ENCODE peak calls at places on chromosomes 5 and 9, in ten cellular contexts. G is mammary epithelial cell, Y is RWPE1, L is stomach, W is esophagus squamous epithelium, M is HFFc6, F is H9, A is body of pancreas, R is testis, X is A549. V is an unnamed sample.

GRCh38 chr5:35675392-35675791 is 57.7 kb downstream of the SPEF2 start:
- DNase-seq in G (no peak), Y (no peak), L (no peak), W (no peak), M (no peak), F (peak), A (no peak), R (peak), X (no peak), V (no peak)

GRCh38 chr9:6467006-6467625 is 54.1 kb downstream of the UHRF2 start:
- DNase-seq in G (peak), Y (no peak), L (no peak), W (no peak), M (no peak), F (no peak), A (no peak), R (no peak), X (no peak), V (no peak)

GRCh38 chr5:69032009-69032408 is 61.8 kb upstream of the SLC30A5 start:
- DNase-seq in G (no peak), Y (no peak), L (no peak), W (no peak), M (no peak), F (no peak), A (no peak), R (no peak), X (peak), V (no peak)

GRCh38 chr9:38328765-38329164 is 63.7 kb upstream of the ALDH1B1 start:
- DNase-seq in G (no peak), Y (no peak), L (no peak), W (no peak), M (no peak), F (no peak), A (no peak), R (no peak), X (no peak), V (no peak)

GRCh38 chr5:81657386-81657785 is 93.5 kb downstream of the SSBP2 start:
- DNase-seq in G (peak), Y (peak), L (no peak), W (no peak), M (no peak), F (no peak), A (no peak), R (no peak), X (no peak), V (no peak)

GRCh38 chr5:113123563-113123962 is 147.0 kb downstream of the DCP2 start:
- DNase-seq in G (no peak), Y (no peak), L (no peak), W (no peak), M (no peak), F (peak), A (no peak), R (no peak), X (peak), V (no peak)

GRCh38 chr9:106532616-106533015 is 330.4 kb upstream of the ZNF462 start:
- DNase-seq in G (no peak), Y (no peak), L (no peak), W (no peak), M (no peak), F (peak), A (no peak), R (no peak), X (no peak), V (no peak)

GRCh38 chr9:134433909-134434895 is 107.9 kb downstream of the RXRA start:
- DNase-seq in G (no peak), Y (no peak), L (no peak), W (no peak), M (no peak), F (no peak), A (no peak), R (no peak), X (no peak), V (no peak)

GRCh38 chr9:87910821-87911220 is 6.9 kb upstream of the SPATA31C1 start:
- DNase-seq in G (no peak), Y (no peak), L (no peak), W (no peak), M (no peak), F (no peak), A (no peak), R (no peak), X (no peak), V (no peak)

GRCh38 chr5:67047180-67047579 is 149.4 kb downstream of the CD180 start:
- DNase-seq in G (no peak), Y (no peak), L (peak), W (no peak), M (no peak), F (no peak), A (no peak), R (peak), X (no peak), V (no peak)

GRCh38 chr5:53067641-53068040 is 41.9 kb downstream of the MOCS2 start:
- DNase-seq in G (peak), Y (no peak), L (no peak), W (no peak), M (no peak), F (no peak), A (no peak), R (no peak), X (no peak), V (no peak)

GRCh38 chr9:36101916-36102741 is 34.4 kb upstream of the GLIPR2 start:
- DNase-seq in G (peak), Y (peak), L (no peak), W (no peak), M (peak), F (no peak), A (peak), R (no peak), X (peak), V (no peak)

GRCh38 chr9:20417695-20418094 is 204.6 kb downstream of the MLLT3 start:
- DNase-seq in G (no peak), Y (no peak), L (no peak), W (no peak), M (no peak), F (no peak), A (no peak), R (no peak), X (no peak), V (no peak)

GRCh38 chr9:79254900-79255651 is 316.7 kb upstream of the TLE4 start:
- DNase-seq in G (no peak), Y (no peak), L (no peak), W (no peak), M (no peak), F (peak), A (no peak), R (no peak), X (peak), V (no peak)

GRCh38 chr5:4229866-4230265 is 634.2 kb downstream of the IRX1 start:
- DNase-seq in G (no peak), Y (no peak), L (no peak), W (no peak), M (no peak), F (no peak), A (no peak), R (no peak), X (no peak), V (no peak)

GRCh38 chr5:97224112-97224750 is 41.2 kb upstream of the RIOK2 start:
- DNase-seq in G (no peak), Y (no peak), L (no peak), W (no peak), M (peak), F (no peak), A (peak), R (no peak), X (peak), V (no peak)

GRCh38 chr5:112929336-112930081 is 7.5 kb upstream of the REEP5 start:
- DNase-seq in G (peak), Y (no peak), L (no peak), W (no peak), M (no peak), F (no peak), A (no peak), R (no peak), X (no peak), V (no peak)

GRCh38 chr5:118919016-118919415 is 69.3 kb downstream of the DTWD2 start:
- DNase-seq in G (no peak), Y (no peak), L (no peak), W (no peak), M (no peak), F (no peak), A (no peak), R (no peak), X (no peak), V (no peak)

GRCh38 chr9:127884427-127884911 is 7.0 kb upstream of the AK1 start:
- DNase-seq in G (no peak), Y (no peak), L (peak), W (no peak), M (no peak), F (no peak), A (peak), R (peak), X (no peak), V (no peak)

GRCh38 chr5:376951-377325 is 55.4 kb downstream of the AHRR start:
- DNase-seq in G (no peak), Y (no peak), L (no peak), W (no peak), M (no peak), F (no peak), A (no peak), R (peak), X (no peak), V (no peak)

GRCh38 chr5:132466453-132467291 is 23.9 kb downstream of the IRF1 start:
- DNase-seq in G (peak), Y (peak), L (peak), W (no peak), M (no peak), F (no peak), A (peak), R (no peak), X (no peak), V (no peak)

GRCh38 chr5:81767938-81768337 is 17.0 kb upstream of the SSBP2 start:
- DNase-seq in G (no peak), Y (no peak), L (no peak), W (no peak), M (no peak), F (no peak), A (no peak), R (no peak), X (no peak), V (no peak)

GRCh38 chr9:79824265-79824664 is 252.5 kb downstream of the TLE4 start:
- DNase-seq in G (no peak), Y (no peak), L (no peak), W (no peak), M (no peak), F (no peak), A (no peak), R (no peak), X (no peak), V (no peak)

GRCh38 chr5:177364159-177364962 is 6.6 kb downstream of the RGS14 start:
- DNase-seq in G (no peak), Y (no peak), L (no peak), W (no peak), M (no peak), F (no peak), A (no peak), R (no peak), X (no peak), V (no peak)

GRCh38 chr9:114282926-114283325 is 40.0 kb upstream of the ORM1 start:
- DNase-seq in G (peak), Y (peak), L (no peak), W (no peak), M (peak), F (peak), A (no peak), R (no peak), X (peak), V (no peak)

DNA sequence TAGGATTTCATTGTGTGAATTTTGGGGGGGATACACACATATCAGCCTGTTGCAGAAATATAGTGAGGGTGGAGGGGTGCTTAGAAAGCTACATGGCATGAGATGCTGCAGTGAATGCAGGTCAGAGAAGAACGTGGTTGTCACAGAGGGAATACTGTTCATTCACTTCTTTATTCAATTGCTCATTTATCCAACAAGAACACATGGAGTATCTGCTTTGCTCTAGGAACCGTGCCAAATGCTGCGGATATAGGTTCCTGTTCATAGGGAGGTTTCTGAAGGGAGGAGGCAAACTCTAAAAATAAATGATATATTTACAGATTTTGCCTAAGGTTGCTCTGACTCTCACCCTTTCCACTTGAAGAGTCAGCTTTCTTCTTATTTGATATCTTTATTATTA is 444.3 kb upstream of the CLINT1 start:
- DNase-seq in G (no peak), Y (no peak), L (no peak), W (no peak), M (no peak), F (no peak), A (no peak), R (no peak), X (no peak), V (no peak)
- TF ChIP-seq CTCF in G (no peak), Y (no peak), L (no peak), W (no peak), M (no peak), F (no peak), A (no peak), R (no peak), X (no peak), V (no peak)

GRCh38 chr5:171801839-171802238 is 16.2 kb downstream of the SMIM23 start:
- DNase-seq in G (no peak), Y (no peak), L (no peak), W (no peak), M (no peak), F (no peak), A (no peak), R (no peak), X (no peak), V (no peak)
- TF ChIP-seq CTCF in G (no peak), Y (no peak), L (no peak), W (no peak), M (no peak), F (no peak), A (no peak), R (no peak), X (no peak), V (no peak)

DNA sequence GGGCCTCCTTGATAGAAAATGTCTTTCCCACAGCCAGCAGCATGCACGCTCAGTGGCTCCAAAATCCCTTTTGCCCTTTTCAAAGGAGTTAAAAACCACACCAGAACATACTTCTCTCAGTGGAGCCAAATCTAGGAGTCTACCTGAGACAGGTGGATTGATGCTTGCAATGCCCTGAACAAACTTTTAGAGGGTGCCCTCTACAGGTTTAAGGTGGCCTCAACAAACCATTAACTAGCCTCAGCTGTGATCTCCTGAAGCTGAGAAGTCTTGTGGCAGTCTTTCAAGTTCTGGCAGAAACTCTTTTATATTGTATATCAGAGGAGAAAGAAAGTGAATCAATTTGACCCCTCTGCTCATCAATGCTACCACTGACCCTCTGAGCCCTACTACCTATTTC is 125.4 kb downstream of the MED27 start:
- DNase-seq in G (peak), Y (no peak), L (no peak), W (no peak), M (no peak), F (no peak), A (no peak), R (no peak), X (peak), V (no peak)
- TF ChIP-seq CTCF in G (peak), Y (no peak), L (no peak), W (peak), M (peak), F (peak), A (no peak), R (no peak), X (peak), V (peak)

DNA sequence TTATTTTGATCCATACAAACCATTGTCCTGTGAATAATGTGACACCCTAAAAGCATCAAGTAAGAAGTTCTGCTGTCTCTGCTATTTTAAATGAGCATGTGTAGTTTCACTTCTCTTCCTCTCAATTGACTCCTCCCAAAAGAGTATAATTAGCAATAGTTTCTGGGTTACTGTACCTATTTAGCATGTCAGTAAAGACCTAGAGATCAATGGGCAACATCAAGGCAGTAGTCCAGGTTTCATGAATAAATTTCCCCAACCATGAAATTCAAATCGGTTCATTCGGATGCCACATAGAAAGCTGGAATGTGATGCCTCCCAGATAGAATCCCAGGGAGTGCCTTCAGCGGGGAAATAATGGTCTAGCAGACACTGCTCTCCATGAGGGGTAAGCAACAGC is 1106.8 kb upstream of the SEMA6A start:
- DNase-seq in G (no peak), Y (no peak), L (no peak), W (no peak), M (no peak), F (no peak), A (no peak), R (no peak), X (no peak), V (no peak)
- TF ChIP-seq CTCF in G (no peak), Y (no peak), L (no peak), W (no peak), M (no peak), F (no peak), A (no peak), R (no peak), X (no peak), V (no peak)

DNA sequence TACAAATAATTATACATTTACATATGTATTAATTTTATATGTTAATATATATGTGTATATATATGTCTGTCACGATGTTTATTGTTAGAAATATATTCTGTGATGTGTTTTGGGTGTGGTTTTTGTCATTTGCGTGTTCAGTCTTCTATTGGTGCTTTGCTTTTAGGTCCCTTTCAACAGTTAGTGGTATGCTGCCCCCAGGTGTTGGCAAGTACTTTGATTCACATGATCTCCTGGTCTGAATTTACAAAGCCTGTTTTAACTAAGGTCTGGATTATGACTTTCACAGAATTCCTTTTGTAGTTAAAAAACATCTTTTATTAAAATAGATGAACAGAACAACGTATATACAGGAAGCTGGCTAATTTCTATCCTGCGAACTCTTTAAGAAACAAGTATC is 271.5 kb downstream of the CCDC171 start:
- DNase-seq in G (no peak), Y (peak), L (no peak), W (no peak), M (no peak), F (no peak), A (no peak), R (no peak), X (peak), V (no peak)
- TF ChIP-seq CTCF in G (no peak), Y (peak), L (no peak), W (no peak), M (peak), F (peak), A (no peak), R (no peak), X (no peak), V (no peak)

GRCh38 chr5:174903333-174903732 is 179.0 kb downstream of the MSX2 start:
- DNase-seq in G (no peak), Y (no peak), L (no peak), W (no peak), M (no peak), F (peak), A (no peak), R (no peak), X (peak), V (no peak)
- TF ChIP-seq CTCF in G (no peak), Y (no peak), L (no peak), W (no peak), M (no peak), F (peak), A (no peak), R (no peak), X (peak), V (peak)

DNA sequence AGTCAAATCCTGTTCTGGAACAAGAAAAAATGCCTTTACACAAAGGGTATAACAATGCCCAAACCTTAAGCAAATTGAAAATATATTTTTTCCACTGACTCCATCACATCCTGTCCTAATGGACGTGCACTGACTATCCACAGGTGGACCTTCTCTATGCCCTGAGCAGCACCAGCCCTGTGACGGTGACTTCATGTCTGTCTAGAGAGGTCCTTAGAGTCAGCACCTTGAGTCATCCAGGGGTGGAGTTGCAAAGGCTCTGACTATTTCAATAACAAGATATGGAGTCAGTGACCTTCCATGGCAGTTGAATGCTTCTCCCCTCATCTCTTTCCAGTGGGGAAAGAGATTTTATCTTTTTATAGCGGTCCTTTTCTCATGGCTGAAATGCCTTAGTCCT is 77.9 kb downstream of the YIPF5 start:
- DNase-seq in G (peak), Y (no peak), L (no peak), W (no peak), M (no peak), F (no peak), A (no peak), R (no peak), X (peak), V (no peak)
- TF ChIP-seq CTCF in G (no peak), Y (no peak), L (no peak), W (no peak), M (no peak), F (no peak), A (no peak), R (no peak), X (no peak), V (no peak)

DNA sequence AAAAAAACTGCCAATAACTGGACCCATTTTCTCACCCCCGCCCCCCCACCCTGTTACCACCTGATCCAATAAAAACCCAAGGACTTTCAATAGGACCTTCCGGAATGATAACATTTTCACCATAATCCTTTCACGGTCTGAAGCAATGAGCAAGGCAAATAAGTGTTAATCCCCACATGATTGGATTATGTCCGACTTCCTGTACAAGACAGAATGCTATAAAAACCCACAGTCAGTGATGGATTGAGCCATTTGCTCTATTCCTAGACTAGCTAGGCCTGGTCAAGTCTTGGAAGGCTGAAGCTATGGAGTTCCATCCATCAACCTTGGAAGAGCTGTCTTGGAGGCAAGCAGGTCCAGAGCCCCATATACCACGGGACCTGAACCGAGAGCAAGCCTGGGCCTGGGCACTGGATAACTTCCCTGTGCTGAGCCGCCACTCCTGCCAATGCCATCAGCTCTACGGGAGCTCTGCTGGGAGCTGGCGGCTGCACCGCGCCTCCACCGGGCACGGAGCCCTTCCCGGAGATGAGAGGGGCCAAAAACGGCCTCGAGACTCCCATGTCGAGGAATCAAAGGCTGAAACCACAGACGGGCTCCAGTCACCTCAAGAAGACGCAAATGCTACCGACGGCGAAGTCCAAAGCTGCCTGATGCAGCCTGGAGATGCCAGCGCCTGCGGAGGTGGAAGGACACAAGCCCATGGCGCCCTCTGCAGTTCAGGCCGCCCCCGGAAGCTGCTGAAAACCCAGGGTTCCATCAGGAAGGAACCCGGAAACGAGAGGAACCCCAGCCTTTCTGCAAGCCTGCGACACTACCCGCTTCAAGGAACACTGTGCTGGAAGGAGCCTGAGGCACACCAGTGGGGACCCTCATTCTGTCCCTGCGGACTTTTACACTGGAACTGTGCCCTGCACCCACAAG is 69.2 kb downstream of the ANXA2R start:
- DNase-seq in G (no peak), Y (no peak), L (no peak), W (no peak), M (no peak), F (peak), A (no peak), R (no peak), X (peak), V (no peak)
- TF ChIP-seq CTCF in G (peak), Y (no peak), L (no peak), W (no peak), M (peak), F (peak), A (no peak), R (no peak), X (peak), V (no peak)

V was measured in osteocyte.